ENCODE peak calls at places on chromosomes 1 and 21, in four cellular contexts. One of them, this sample, is unnamed.

GRCh38 chr1:115651391-115651790 is 9.6 kb downstream of the VANGL1 start:
- DNase-seq in dermis blood vessel endothelial cell: no peak
- DNase-seq in cardiac muscle cell: no peak
- DNase-seq in activated naive CD4-positive, alpha-beta T cell: no peak
- DNase-seq in this sample: peak

GRCh38 chr21:36974851-36975192 is 8.4 kb upstream of the HLCS start:
- DNase-seq in dermis blood vessel endothelial cell: no peak
- DNase-seq in cardiac muscle cell: no peak
- DNase-seq in activated naive CD4-positive, alpha-beta T cell: no peak
- DNase-seq in this sample: no peak

GRCh38 chr1:62356257-62356835 is 37.1 kb upstream of the KANK4 start:
- DNase-seq in dermis blood vessel endothelial cell: no peak
- DNase-seq in cardiac muscle cell: no peak
- DNase-seq in activated naive CD4-positive, alpha-beta T cell: no peak
- DNase-seq in this sample: no peak

GRCh38 chr1:94285026-94285654 is 47.8 kb upstream of the ARHGAP29 start:
- DNase-seq in dermis blood vessel endothelial cell: peak
- DNase-seq in cardiac muscle cell: no peak
- DNase-seq in activated naive CD4-positive, alpha-beta T cell: no peak
- DNase-seq in this sample: no peak

GRCh38 chr1:17984510-17985085 is 123.0 kb upstream of the IGSF21 start:
- DNase-seq in dermis blood vessel endothelial cell: no peak
- DNase-seq in cardiac muscle cell: peak
- DNase-seq in activated naive CD4-positive, alpha-beta T cell: no peak
- DNase-seq in this sample: peak

GRCh38 chr1:98053471-98054366 is 132.9 kb upstream of the DPYD start:
- DNase-seq in dermis blood vessel endothelial cell: peak
- DNase-seq in cardiac muscle cell: peak
- DNase-seq in activated naive CD4-positive, alpha-beta T cell: peak
- DNase-seq in this sample: peak

GRCh38 chr1:245684636-245685035 is 529.9 kb downstream of the KIF26B start:
- DNase-seq in dermis blood vessel endothelial cell: no peak
- DNase-seq in cardiac muscle cell: no peak
- DNase-seq in activated naive CD4-positive, alpha-beta T cell: no peak
- DNase-seq in this sample: no peak

GRCh38 chr1:43843684-43844083 is 89.9 kb upstream of the ARTN start:
- DNase-seq in dermis blood vessel endothelial cell: no peak
- DNase-seq in cardiac muscle cell: no peak
- DNase-seq in activated naive CD4-positive, alpha-beta T cell: no peak
- DNase-seq in this sample: no peak

GRCh38 chr1:103348136-103348535 is 177.4 kb upstream of the RNPC3 start:
- DNase-seq in dermis blood vessel endothelial cell: no peak
- DNase-seq in cardiac muscle cell: no peak
- DNase-seq in activated naive CD4-positive, alpha-beta T cell: no peak
- DNase-seq in this sample: no peak

GRCh38 chr1:25208561-25209222 is 23.6 kb downstream of the SYF2 start:
- DNase-seq in dermis blood vessel endothelial cell: no peak
- DNase-seq in cardiac muscle cell: no peak
- DNase-seq in activated naive CD4-positive, alpha-beta T cell: no peak
- DNase-seq in this sample: no peak

GRCh38 chr1:25563330-25564215 is 20.2 kb downstream of the LDLRAP1 start:
- DNase-seq in dermis blood vessel endothelial cell: no peak
- DNase-seq in cardiac muscle cell: no peak
- DNase-seq in activated naive CD4-positive, alpha-beta T cell: no peak
- DNase-seq in this sample: no peak

GRCh38 chr1:229028509-229028908 is 242.4 kb upstream of the RAB4A start:
- DNase-seq in dermis blood vessel endothelial cell: no peak
- DNase-seq in cardiac muscle cell: no peak
- DNase-seq in activated naive CD4-positive, alpha-beta T cell: no peak
- DNase-seq in this sample: no peak

GRCh38 chr1:92748138-92748537 is 36.8 kb downstream of the EVI5 start:
- DNase-seq in dermis blood vessel endothelial cell: no peak
- DNase-seq in cardiac muscle cell: no peak
- DNase-seq in activated naive CD4-positive, alpha-beta T cell: no peak
- DNase-seq in this sample: no peak

GRCh38 chr21:44263768-44264167 is 2.1 kb upstream of the DNMT3L start:
- DNase-seq in dermis blood vessel endothelial cell: no peak
- DNase-seq in cardiac muscle cell: no peak
- DNase-seq in activated naive CD4-positive, alpha-beta T cell: no peak
- DNase-seq in this sample: no peak